ENCODE peak calls at places on chromosomes 5 and 9, in five cellular contexts. C, M, Z, F and T are unnamed samples.
A peak's percentile ranks its signal among the peaks of the same experiment; 100 is the strongest.

GRCh38 chr9:14275331-14275730 is 38.6 kb downstream of the NFIB start:
- DNase-seq in C (no peak), M (no peak), Z (no peak), F (no peak), T (no peak)

GRCh38 chr5:39021413-39021812 is 52.8 kb downstream of the RICTOR start:
- DNase-seq in C (no peak), M (no peak), Z (no peak), F (no peak), T (no peak)

GRCh38 chr5:94893404-94894145 is 275.1 kb downstream of the SLF1 start:
- DNase-seq in C (no peak), M (peak; percentile 24), Z (no peak), F (no peak), T (no peak)

GRCh38 chr9:37956904-37957663 is 53.2 kb upstream of the SLC25A51 start:
- DNase-seq in C (no peak), M (no peak), Z (no peak), F (no peak), T (no peak)

GRCh38 chr5:1545798-1546355 is 22.1 kb upstream of the LPCAT1 start:
- DNase-seq in C (no peak), M (peak; percentile 69), Z (no peak), F (no peak), T (no peak)

GRCh38 chr9:115158666-115159481 is 40.9 kb upstream of the TNC start:
- DNase-seq in C (no peak), M (no peak), Z (no peak), F (no peak), T (no peak)

GRCh38 chr9:78236511-78236950 is 656 bp downstream of the CEP78 start:
- DNase-seq in C (no peak), M (peak; percentile 64), Z (no peak), F (no peak), T (no peak)

GRCh38 chr9:96052703-96053102 is 177.2 kb downstream of the ERCC6L2 start:
- DNase-seq in C (no peak), M (no peak), Z (no peak), F (no peak), T (no peak)

GRCh38 chr5:163478126-163478981 is 17.9 kb downstream of the HMMR start:
- DNase-seq in C (no peak), M (no peak), Z (no peak), F (no peak), T (no peak)

GRCh38 chr5:72920690-72921089 is 35.2 kb upstream of the FCHO2 start:
- DNase-seq in C (no peak), M (peak; percentile 9), Z (no peak), F (no peak), T (no peak)

GRCh38 chr9:92947268-92948031 is at the start of gene FGD3:
- DNase-seq in C (no peak), M (peak; percentile 80), Z (peak; percentile 42), F (no peak), T (no peak)

GRCh38 chr9:102867488-102867887 is 127.6 kb upstream of the CYLC2 start:
- DNase-seq in C (no peak), M (no peak), Z (no peak), F (no peak), T (no peak)

GRCh38 chr5:74576941-74577456 is 63.5 kb downstream of the ENC1 start:
- DNase-seq in C (no peak), M (no peak), Z (no peak), F (no peak), T (no peak)

GRCh38 chr5:110376281-110376916 is 350.1 kb downstream of the TMEM232 start:
- DNase-seq in C (no peak), M (no peak), Z (no peak), F (no peak), T (no peak)

GRCh38 chr9:112569186-112569585 is 82.6 kb downstream of the KIAA1958 start:
- DNase-seq in C (no peak), M (no peak), Z (no peak), F (no peak), T (no peak)

GRCh38 chr9:20948703-20949102 is 82.7 kb downstream of the HACD4 start:
- DNase-seq in C (no peak), M (no peak), Z (no peak), F (no peak), T (no peak)

GRCh38 chr5:88727705-88728313 is 155.2 kb downstream of the MEF2C start:
- DNase-seq in C (no peak), M (peak; percentile 31), Z (no peak), F (no peak), T (no peak)

GRCh38 chr5:32190094-32190493 is 16.0 kb upstream of the GOLPH3 start:
- DNase-seq in C (peak; percentile 54), M (no peak), Z (no peak), F (no peak), T (no peak)

GRCh38 chr5:140116716-140117115 is 2.8 kb downstream of the PURA start:
- DNase-seq in C (no peak), M (no peak), Z (no peak), F (no peak), T (no peak)